ENCODE peak calls at places on chromosomes 3 and 15, in eight cellular contexts. Z, W, K, R, A, J, Q and B are unnamed samples. For H3K4me1, the result is how much of the 10 kb centered on the place peaks cover.

GRCh38 chr3:170233532-170233931 is 11.3 kb downstream of the PRKCI start:
- DNase-seq in W (no peak), K (peak), R (no peak), Z (no peak), J (no peak), Q (peak), A (no peak), B (no peak)

GRCh38 chr15:98946301-98947255 is 61.0 kb downstream of the PGPEP1L start:
- DNase-seq in K (no peak), W (no peak), J (peak), A (no peak), R (no peak), Q (no peak), Z (peak), B (peak)

GRCh38 chr15:52466134-52466701 is 62.5 kb downstream of the MYO5A start:
- DNase-seq in A (no peak), Q (peak), J (peak), W (no peak), R (no peak), K (peak), Z (no peak), B (no peak)

GRCh38 chr3:103629391-103629790 is 1194.6 kb downstream of the ZPLD1 start:
- DNase-seq in K (no peak), Q (peak), J (no peak), R (no peak), A (no peak), Z (no peak), W (no peak), B (no peak)

GRCh38 chr3:43165786-43166185 is 59.9 kb upstream of the POMGNT2 start:
- DNase-seq in Q (no peak), K (no peak), Z (no peak), J (no peak), R (no peak), W (no peak), A (no peak), B (no peak)

GRCh38 chr3:158354713-158355112 is 216.3 kb upstream of the MLF1 start:
- DNase-seq in R (no peak), A (no peak), Q (no peak), Z (no peak), W (no peak), J (no peak), K (no peak), B (no peak)

GRCh38 chr3:102143536-102143935 is 291.3 kb upstream of the ZPLD1 start:
- DNase-seq in A (no peak), R (no peak), Q (no peak), W (no peak), J (no peak), Z (no peak), K (no peak), B (no peak)

GRCh38 chr3:128584412-128585020 is 66.1 kb downstream of the RPN1 start:
- DNase-seq in K (peak), W (no peak), J (peak), Q (peak), R (no peak), Z (peak), A (peak), B (peak)

GRCh38 chr3:12994357-12994606 is 78.9 kb downstream of the IQSEC1 start:
- DNase-seq in Q (no peak), W (no peak), R (no peak), K (peak), Z (peak), A (no peak), J (peak), B (no peak)

GRCh38 chr15:65054333-65055200 is 9.4 kb downstream of the SLC51B start:
- DNase-seq in R (peak), Z (peak), A (peak), Q (peak), W (peak), K (peak), J (peak), B (peak)

GRCh38 chr15:78810377-78811123 is 714 bp downstream of the ADAMTS7 start:
- DNase-seq in K (peak), A (no peak), R (no peak), W (peak), Z (peak), J (peak), Q (peak), B (no peak)

GRCh38 chr15:73952171-73952912 is 26.1 kb downstream of the LOXL1 start:
- DNase-seq in W (no peak), Z (no peak), A (no peak), Q (no peak), R (no peak), J (peak), K (no peak), B (no peak)

GRCh38 chr3:185658504-185658912 is 72.4 kb downstream of the SENP2 start:
- DNase-seq in A (no peak), K (no peak), Q (peak), R (no peak), W (no peak), J (peak), Z (no peak), B (peak)

GRCh38 chr3:32414527-32415202 is 23.0 kb downstream of the CMTM7 start:
- DNase-seq in R (peak), K (no peak), W (peak), Q (peak), Z (no peak), A (no peak), J (no peak), B (no peak)

GRCh38 chr15:25179673-25180511 is 225.1 kb downstream of the SNRPN start:
- DNase-seq in Q (no peak), W (no peak), R (no peak), K (no peak), Z (no peak), A (no peak), J (peak), B (peak)

GRCh38 chr15:40081691-40082194 is 26.9 kb downstream of the BMF start:
- DNase-seq in R (no peak), K (peak), Q (peak), J (peak), Z (peak), A (no peak), W (no peak), B (peak)

GRCh38 chr3:147394168-147394941 is 12.0 kb downstream of the ZIC4 start:
- DNase-seq in A (no peak), J (no peak), Q (no peak), R (no peak), K (no peak), Z (no peak), W (no peak), B (no peak)

GRCh38 chr3:13110678-13111116 is 37.5 kb upstream of the IQSEC1 start:
- DNase-seq in A (no peak), K (peak), Z (no peak), R (peak), Q (no peak), W (peak), J (no peak), B (no peak)

GRCh38 chr3:35965908-35966307 is 326.6 kb downstream of the ARPP21 start:
- DNase-seq in K (no peak), R (no peak), J (no peak), W (no peak), A (no peak), Q (peak), Z (no peak), B (no peak)

GRCh38 chr3:151985787-151986430 is 112.5 kb downstream of the SUCNR1 start:
- DNase-seq in Z (no peak), W (no peak), Q (no peak), R (no peak), J (no peak), A (no peak), K (no peak), B (no peak)

GRCh38 chr15:91098451-91098850 is 1.6 kb upstream of the SV2B start:
- DNase-seq in Z (no peak), R (no peak), J (no peak), A (no peak), K (no peak), Q (no peak), W (no peak), B (no peak)

GRCh38 chr3:55474213-55474632 is 12.9 kb downstream of the WNT5A start:
- DNase-seq in K (no peak), J (no peak), A (no peak), Q (peak), R (no peak), Z (no peak), W (no peak), B (no peak)

GRCh38 chr3:128492353-128493220 is at the start of gene GATA2:
- DNase-seq in A (no peak), R (no peak), J (peak), Q (peak), Z (peak), K (no peak), W (peak), B (no peak)

GRCh38 chr3:39288300-39288808 is 8.5 kb upstream of the CX3CR1 start:
- DNase-seq in W (peak), Q (peak), K (peak), A (peak), J (peak), Z (peak), R (peak), B (peak)

GRCh38 chr3:135756016-135756695 is 209.4 kb upstream of the PPP2R3A start:
- DNase-seq in Q (no peak), K (no peak), J (no peak), Z (no peak), R (no peak), W (no peak), A (no peak), B (no peak)

GRCh38 chr15:52392008-52392687 is 96.5 kb upstream of the MYO5C start:
- DNase-seq in Q (peak), W (no peak), K (no peak), A (no peak), Z (no peak), J (no peak), R (no peak), B (no peak)

GRCh38 chr3:29333520-29333919 is 52.6 kb downstream of the RBMS3 start:
- DNase-seq in J (no peak), K (no peak), Z (no peak), R (no peak), A (no peak), Q (no peak), W (no peak), B (no peak)
- H3K4me1 ChIP-seq in J (half or more), K (under half), Z (under half), R (under half), A (under half), Q (under half), W (under half), B (under half)

DNA sequence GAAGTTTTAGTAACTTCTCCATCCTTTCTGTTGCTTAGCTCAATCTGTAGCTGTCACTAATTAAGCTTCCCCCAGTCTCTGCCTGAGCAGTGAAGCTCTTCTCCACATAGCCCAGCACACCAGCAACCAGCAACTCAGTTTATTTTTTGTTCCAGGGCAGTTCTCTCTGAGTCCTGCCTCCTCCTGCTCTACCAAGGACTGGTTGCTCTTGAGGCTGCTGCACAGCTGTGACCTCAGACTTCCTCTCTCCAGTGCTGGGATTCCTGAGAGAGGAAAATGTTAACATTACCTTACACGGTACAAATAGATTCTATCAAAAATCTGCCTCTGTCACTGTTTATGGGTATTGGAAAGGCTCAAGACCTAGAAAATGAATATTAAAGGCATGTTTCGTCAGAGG is 294.7 kb downstream of the OXSM start:
- DNase-seq in Q (no peak), A (no peak), J (no peak), K (no peak), Z (no peak), R (no peak), W (no peak), B (no peak)
- H3K4me1 ChIP-seq in Q (under half), A (under half), J (under half), K (under half), Z (under half), R (under half), W (under half), B (under half)

GRCh38 chr15:70084461-70084860 is 13.3 kb downstream of the TLE3 start:
- DNase-seq in W (no peak), J (no peak), Q (no peak), A (no peak), R (no peak), Z (no peak), K (no peak), B (no peak)

GRCh38 chr15:70087708-70088352 is 9.9 kb downstream of the TLE3 start:
- DNase-seq in Z (no peak), J (no peak), R (no peak), Q (no peak), K (no peak), A (no peak), W (no peak), B (no peak)

GRCh38 chr15:70088887-70089691 is 8.6 kb downstream of the TLE3 start:
- DNase-seq in Q (peak), Z (no peak), J (peak), R (no peak), K (peak), A (no peak), W (no peak), B (no peak)

GRCh38 chr15:70088427-70088826 is 9.3 kb downstream of the TLE3 start:
- DNase-seq in W (no peak), Z (no peak), K (no peak), R (no peak), J (no peak), Q (no peak), A (no peak), B (no peak)

DNA sequence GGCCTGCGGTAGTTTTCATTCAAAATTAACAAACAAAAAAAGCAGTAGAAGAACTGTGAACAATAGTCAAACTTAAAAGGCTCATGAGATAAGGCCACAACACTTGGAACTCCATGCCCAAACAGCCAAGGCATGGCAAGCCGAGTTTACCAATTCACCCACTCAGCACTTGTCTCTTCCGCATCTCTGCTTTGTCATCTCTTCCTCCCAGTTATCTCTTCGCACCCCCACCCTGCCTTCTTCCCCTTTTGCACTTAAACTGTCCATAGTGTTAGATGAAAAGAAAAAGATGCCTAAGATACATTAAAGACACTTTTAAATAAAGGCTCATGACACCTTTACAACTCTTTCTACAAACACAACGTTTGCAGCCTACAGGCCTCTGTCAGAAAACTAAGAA is 11.1 kb downstream of the TLE3 start:
- DNase-seq in K (no peak), R (no peak), J (no peak), Z (no peak), W (no peak), A (no peak), Q (no peak), B (no peak)
- H3K4me1 ChIP-seq in K (under half), R (under half), J (under half), Z (under half), W (under half), A (under half), Q (under half), B (half or more)

GRCh38 chr15:88622605-88622975 is 1.4 kb downstream of the AEN start:
- DNase-seq in K (no peak), Z (no peak), A (no peak), W (no peak), R (no peak), J (no peak), Q (no peak), B (no peak)
- H3K4me1 ChIP-seq in K (under half), Z (under half), A (under half), W (under half), R (half or more), J (under half), Q (under half), B (under half)

GRCh38 chr3:23863060-23863459 is 53.7 kb downstream of the NKIRAS1 start:
- DNase-seq in Q (peak), A (no peak), J (no peak), Z (no peak), R (no peak), K (no peak), W (no peak), B (no peak)

GRCh38 chr3:23859012-23859743 is 53.4 kb downstream of the UBE2E1 start:
- DNase-seq in R (no peak), A (no peak), K (no peak), Z (no peak), Q (no peak), J (peak), W (no peak), B (no peak)

GRCh38 chr3:23856286-23856685 is 50.5 kb downstream of the UBE2E1 start:
- DNase-seq in R (no peak), J (no peak), Q (peak), W (no peak), K (no peak), A (no peak), Z (no peak), B (no peak)

GRCh38 chr3:23861689-23862088 is 55.1 kb downstream of the NKIRAS1 start:
- DNase-seq in W (no peak), Q (no peak), A (no peak), K (no peak), J (no peak), Z (no peak), R (no peak), B (no peak)

GRCh38 chr3:23859839-23860382 is 54.2 kb downstream of the UBE2E1 start:
- DNase-seq in Z (no peak), A (no peak), R (no peak), Q (no peak), K (no peak), J (no peak), W (no peak), B (no peak)
- H3K4me1 ChIP-seq in Z (under half), A (under half), R (under half), Q (under half), K (under half), J (half or more), W (under half), B (under half)

DNA sequence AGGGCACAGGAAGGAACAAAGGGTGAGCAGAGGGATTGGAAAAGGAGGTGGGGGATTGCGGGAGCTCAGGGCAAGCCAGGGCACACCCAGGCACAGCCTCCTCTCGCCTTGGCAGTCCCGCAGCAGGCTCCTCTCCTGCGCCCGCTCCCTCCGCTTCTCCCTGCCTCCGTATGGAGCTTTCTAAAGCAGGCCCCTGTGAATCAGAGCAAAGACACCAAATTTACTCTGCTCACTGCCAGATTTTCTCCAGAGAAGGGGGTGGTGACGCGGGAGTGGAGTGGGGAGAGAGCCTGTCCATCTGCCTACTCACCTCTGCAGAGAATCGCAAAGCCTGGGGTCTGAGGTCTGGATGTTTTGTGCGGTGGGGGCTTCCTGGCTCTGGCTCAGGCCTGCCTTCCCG is 20.0 kb downstream of the ATP2B2 start:
- DNase-seq in K (no peak), Q (no peak), J (no peak), Z (no peak), A (no peak), R (no peak), W (no peak), B (no peak)
- H3K4me1 ChIP-seq in K (under half), Q (under half), J (under half), Z (under half), A (under half), R (under half), W (under half), B (under half)

DNA sequence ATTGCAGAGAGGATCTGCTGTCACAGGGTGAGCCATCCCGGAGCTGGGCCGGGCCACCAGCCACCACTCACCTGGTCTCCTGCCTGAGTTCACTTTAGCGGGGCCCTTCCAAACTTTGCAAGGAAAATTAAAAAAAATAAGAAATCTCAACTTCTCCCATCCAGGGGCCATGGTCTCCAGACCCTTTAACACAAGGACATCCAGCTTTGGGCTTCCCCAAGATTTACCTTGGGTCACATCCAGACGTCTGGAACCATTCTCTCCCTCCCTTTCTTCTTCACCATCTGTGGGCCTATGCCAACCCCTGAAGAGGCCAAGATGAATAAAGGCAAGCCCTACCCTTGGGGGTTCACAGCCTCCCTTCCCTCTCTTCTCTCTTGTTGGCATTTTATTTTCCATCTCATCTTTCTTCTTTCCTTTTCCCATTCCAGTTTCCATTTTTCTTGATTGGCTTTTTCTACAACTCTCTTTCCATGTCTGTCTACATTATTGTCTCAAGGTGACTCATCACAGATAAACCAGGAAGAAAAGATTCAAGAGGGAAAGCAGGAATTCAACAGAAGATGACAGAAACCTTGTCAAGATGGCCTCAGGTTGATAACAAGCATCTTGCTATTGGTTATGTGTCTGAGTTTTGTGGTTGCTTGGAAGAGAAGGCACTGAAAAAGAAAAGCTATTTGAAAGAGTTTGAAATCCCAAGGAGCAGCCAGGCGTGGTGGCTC is 49.5 kb downstream of the ITGA11 start:
- DNase-seq in W (no peak), A (no peak), R (no peak), K (peak), J (no peak), Q (peak), Z (no peak), B (peak)
- H3K4me1 ChIP-seq in W (under half), A (under half), R (under half), K (under half), J (under half), Q (under half), Z (under half), B (under half)

GRCh38 chr3:104870276-104870675 is 496.4 kb upstream of the ALCAM start:
- DNase-seq in A (no peak), K (no peak), J (no peak), Z (no peak), R (no peak), W (no peak), Q (no peak), B (no peak)
- H3K4me1 ChIP-seq in A (under half), K (under half), J (under half), Z (under half), R (under half), W (under half), Q (under half), B (under half)